ENCODE peak calls at places on chromosomes 5 and 9, in nine cellular contexts. One of them, this sample, is unnamed. For H3K4me1, the result is how much of the 10 kb centered on the place peaks cover.

GRCh38 chr9:84874583-84874982 is 205.1 kb downstream of the NTRK2 start:
- DNase-seq in endothelial cell of umbilical vein: peak
- DNase-seq in mesendoderm: no peak
- DNase-seq in DND-41: peak
- DNase-seq in ovary: no peak
- DNase-seq in heart left ventricle: no peak
- DNase-seq in Peyer's patch: no peak
- DNase-seq in thoracic aorta: no peak
- DNase-seq in effector memory CD4-positive, alpha-beta T cell: no peak
- DNase-seq in this sample: no peak

GRCh38 chr5:129903466-129904101 is 681 bp upstream of the CHSY3 start:
- DNase-seq in endothelial cell of umbilical vein: no peak
- DNase-seq in ovary: no peak
- DNase-seq in effector memory CD4-positive, alpha-beta T cell: no peak
- DNase-seq in DND-41: no peak
- DNase-seq in Peyer's patch: no peak
- DNase-seq in thoracic aorta: no peak
- DNase-seq in heart left ventricle: no peak
- DNase-seq in mesendoderm: no peak
- DNase-seq in this sample: no peak

GRCh38 chr9:129708799-129709198 is 43.4 kb downstream of the PRRX2 start:
- DNase-seq in ovary: no peak
- DNase-seq in endothelial cell of umbilical vein: no peak
- DNase-seq in mesendoderm: no peak
- DNase-seq in heart left ventricle: no peak
- DNase-seq in DND-41: no peak
- DNase-seq in thoracic aorta: no peak
- DNase-seq in effector memory CD4-positive, alpha-beta T cell: no peak
- DNase-seq in Peyer's patch: no peak
- DNase-seq in this sample: no peak

GRCh38 chr5:39670391-39670790 is 245.6 kb upstream of the DAB2 start:
- DNase-seq in ovary: no peak
- DNase-seq in DND-41: no peak
- DNase-seq in heart left ventricle: no peak
- DNase-seq in effector memory CD4-positive, alpha-beta T cell: no peak
- DNase-seq in endothelial cell of umbilical vein: no peak
- DNase-seq in mesendoderm: no peak
- DNase-seq in Peyer's patch: no peak
- DNase-seq in thoracic aorta: no peak
- DNase-seq in this sample: no peak

GRCh38 chr9:38036359-38037084 is 32.5 kb downstream of the SHB start:
- DNase-seq in mesendoderm: no peak
- DNase-seq in ovary: no peak
- DNase-seq in thoracic aorta: peak
- DNase-seq in effector memory CD4-positive, alpha-beta T cell: no peak
- DNase-seq in heart left ventricle: no peak
- DNase-seq in DND-41: no peak
- DNase-seq in Peyer's patch: no peak
- DNase-seq in endothelial cell of umbilical vein: no peak
- DNase-seq in this sample: no peak

GRCh38 chr5:132780577-132780976 is 3.5 kb upstream of the SEPTIN8 start:
- DNase-seq in heart left ventricle: no peak
- DNase-seq in endothelial cell of umbilical vein: no peak
- DNase-seq in ovary: no peak
- DNase-seq in mesendoderm: no peak
- DNase-seq in Peyer's patch: no peak
- DNase-seq in effector memory CD4-positive, alpha-beta T cell: no peak
- DNase-seq in thoracic aorta: no peak
- DNase-seq in DND-41: no peak
- DNase-seq in this sample: no peak

GRCh38 chr5:58671155-58671554 is 88.3 kb downstream of the RAB3C start:
- DNase-seq in thoracic aorta: no peak
- DNase-seq in mesendoderm: no peak
- DNase-seq in Peyer's patch: no peak
- DNase-seq in endothelial cell of umbilical vein: no peak
- DNase-seq in heart left ventricle: no peak
- DNase-seq in effector memory CD4-positive, alpha-beta T cell: no peak
- DNase-seq in DND-41: no peak
- DNase-seq in ovary: no peak
- DNase-seq in this sample: no peak

GRCh38 chr9:134069536-134070399 is 1.9 kb upstream of the BRD3 start:
- DNase-seq in Peyer's patch: no peak
- DNase-seq in thoracic aorta: no peak
- DNase-seq in heart left ventricle: no peak
- DNase-seq in endothelial cell of umbilical vein: no peak
- DNase-seq in mesendoderm: no peak
- DNase-seq in effector memory CD4-positive, alpha-beta T cell: no peak
- DNase-seq in ovary: no peak
- DNase-seq in DND-41: no peak
- DNase-seq in this sample: no peak

GRCh38 chr9:2802494-2802921 is 41.4 kb downstream of the PUM3 start:
- DNase-seq in endothelial cell of umbilical vein: no peak
- DNase-seq in thoracic aorta: no peak
- DNase-seq in Peyer's patch: no peak
- DNase-seq in ovary: no peak
- DNase-seq in DND-41: no peak
- DNase-seq in mesendoderm: no peak
- DNase-seq in effector memory CD4-positive, alpha-beta T cell: no peak
- DNase-seq in heart left ventricle: no peak
- DNase-seq in this sample: no peak

GRCh38 chr5:75072066-75072465 is 19.7 kb upstream of the GCNT4 start:
- DNase-seq in heart left ventricle: no peak
- DNase-seq in ovary: no peak
- DNase-seq in DND-41: no peak
- DNase-seq in thoracic aorta: no peak
- DNase-seq in endothelial cell of umbilical vein: no peak
- DNase-seq in mesendoderm: no peak
- DNase-seq in Peyer's patch: no peak
- DNase-seq in effector memory CD4-positive, alpha-beta T cell: no peak
- DNase-seq in this sample: no peak

GRCh38 chr5:124744170-124744911 is 2.1 kb downstream of the ZNF608 start:
- DNase-seq in Peyer's patch: peak
- DNase-seq in thoracic aorta: no peak
- DNase-seq in endothelial cell of umbilical vein: peak
- DNase-seq in mesendoderm: peak
- DNase-seq in heart left ventricle: peak
- DNase-seq in ovary: peak
- DNase-seq in effector memory CD4-positive, alpha-beta T cell: no peak
- DNase-seq in DND-41: no peak
- DNase-seq in this sample: no peak

GRCh38 chr5:170404398-170404797 is 15.2 kb upstream of the KCNMB1 start:
- DNase-seq in effector memory CD4-positive, alpha-beta T cell: no peak
- DNase-seq in DND-41: no peak
- DNase-seq in endothelial cell of umbilical vein: no peak
- DNase-seq in mesendoderm: peak
- DNase-seq in thoracic aorta: no peak
- DNase-seq in ovary: no peak
- DNase-seq in heart left ventricle: no peak
- DNase-seq in Peyer's patch: no peak
- DNase-seq in this sample: no peak

GRCh38 chr5:72878854-72879253 is 62.4 kb downstream of the TNPO1 start:
- DNase-seq in mesendoderm: no peak
- DNase-seq in Peyer's patch: no peak
- DNase-seq in ovary: no peak
- DNase-seq in effector memory CD4-positive, alpha-beta T cell: no peak
- DNase-seq in endothelial cell of umbilical vein: no peak
- DNase-seq in DND-41: no peak
- DNase-seq in thoracic aorta: no peak
- DNase-seq in heart left ventricle: no peak
- DNase-seq in this sample: no peak

GRCh38 chr9:974064-974992 is 2.1 kb upstream of the DMRT3 start:
- DNase-seq in DND-41: no peak
- DNase-seq in endothelial cell of umbilical vein: no peak
- DNase-seq in effector memory CD4-positive, alpha-beta T cell: no peak
- DNase-seq in thoracic aorta: no peak
- DNase-seq in ovary: no peak
- DNase-seq in heart left ventricle: no peak
- DNase-seq in Peyer's patch: no peak
- DNase-seq in mesendoderm: no peak
- DNase-seq in this sample: no peak

GRCh38 chr9:137305060-137305787 is 3.2 kb upstream of the NRARP start:
- DNase-seq in thoracic aorta: no peak
- DNase-seq in DND-41: no peak
- DNase-seq in ovary: peak
- DNase-seq in heart left ventricle: peak
- DNase-seq in mesendoderm: peak
- DNase-seq in endothelial cell of umbilical vein: peak
- DNase-seq in Peyer's patch: peak
- DNase-seq in effector memory CD4-positive, alpha-beta T cell: peak
- DNase-seq in this sample: no peak

GRCh38 chr5:80103375-80103774 is 68.2 kb downstream of the THBS4 start:
- DNase-seq in effector memory CD4-positive, alpha-beta T cell: no peak
- DNase-seq in mesendoderm: no peak
- DNase-seq in endothelial cell of umbilical vein: no peak
- DNase-seq in heart left ventricle: no peak
- DNase-seq in Peyer's patch: no peak
- DNase-seq in ovary: no peak
- DNase-seq in DND-41: peak
- DNase-seq in thoracic aorta: no peak
- DNase-seq in this sample: no peak

GRCh38 chr5:172905346-172905756 is 53.9 kb upstream of the RPL26L1 start:
- DNase-seq in thoracic aorta: no peak
- DNase-seq in endothelial cell of umbilical vein: no peak
- DNase-seq in heart left ventricle: no peak
- DNase-seq in DND-41: no peak
- DNase-seq in mesendoderm: no peak
- DNase-seq in ovary: no peak
- DNase-seq in effector memory CD4-positive, alpha-beta T cell: no peak
- DNase-seq in Peyer's patch: no peak
- DNase-seq in this sample: no peak

GRCh38 chr5:147956842-147957223 is 50.5 kb upstream of the C5orf46 start:
- DNase-seq in Peyer's patch: no peak
- DNase-seq in ovary: no peak
- DNase-seq in mesendoderm: no peak
- DNase-seq in heart left ventricle: no peak
- DNase-seq in thoracic aorta: no peak
- DNase-seq in endothelial cell of umbilical vein: no peak
- DNase-seq in effector memory CD4-positive, alpha-beta T cell: no peak
- DNase-seq in DND-41: no peak
- DNase-seq in this sample: no peak

GRCh38 chr5:146564036-146564762 is 48.2 kb upstream of the GPR151 start:
- DNase-seq in heart left ventricle: no peak
- DNase-seq in endothelial cell of umbilical vein: no peak
- DNase-seq in mesendoderm: peak
- DNase-seq in ovary: no peak
- DNase-seq in effector memory CD4-positive, alpha-beta T cell: no peak
- DNase-seq in Peyer's patch: no peak
- DNase-seq in DND-41: no peak
- DNase-seq in thoracic aorta: no peak
- DNase-seq in this sample: no peak

GRCh38 chr9:136712690-136713554 is 550 bp downstream of the DIPK1B start:
- DNase-seq in mesendoderm: no peak
- DNase-seq in Peyer's patch: no peak
- DNase-seq in heart left ventricle: no peak
- DNase-seq in endothelial cell of umbilical vein: no peak
- DNase-seq in effector memory CD4-positive, alpha-beta T cell: no peak
- DNase-seq in thoracic aorta: no peak
- DNase-seq in ovary: no peak
- DNase-seq in DND-41: no peak
- DNase-seq in this sample: no peak

GRCh38 chr5:58754250-58754649 is 171.4 kb downstream of the RAB3C start:
- DNase-seq in mesendoderm: no peak
- DNase-seq in endothelial cell of umbilical vein: no peak
- DNase-seq in effector memory CD4-positive, alpha-beta T cell: no peak
- DNase-seq in ovary: no peak
- DNase-seq in Peyer's patch: no peak
- DNase-seq in thoracic aorta: no peak
- DNase-seq in heart left ventricle: no peak
- DNase-seq in DND-41: no peak
- DNase-seq in this sample: no peak

GRCh38 chr9:16154570-16155078 is 601.8 kb downstream of the CCDC171 start:
- DNase-seq in DND-41: peak
- DNase-seq in thoracic aorta: no peak
- DNase-seq in ovary: peak
- DNase-seq in Peyer's patch: no peak
- DNase-seq in mesendoderm: peak
- DNase-seq in endothelial cell of umbilical vein: peak
- DNase-seq in effector memory CD4-positive, alpha-beta T cell: no peak
- DNase-seq in heart left ventricle: peak
- DNase-seq in this sample: no peak

GRCh38 chr9:69283003-69283402 is 42.0 kb upstream of the ENTREP1 start:
- DNase-seq in ovary: no peak
- DNase-seq in endothelial cell of umbilical vein: peak
- DNase-seq in effector memory CD4-positive, alpha-beta T cell: no peak
- DNase-seq in DND-41: no peak
- DNase-seq in heart left ventricle: no peak
- DNase-seq in thoracic aorta: no peak
- DNase-seq in Peyer's patch: no peak
- DNase-seq in mesendoderm: peak
- DNase-seq in this sample: no peak
- H3K27ac ChIP-seq in ovary: no peak
- H3K27ac ChIP-seq in endothelial cell of umbilical vein: no peak
- H3K27ac ChIP-seq in effector memory CD4-positive, alpha-beta T cell: no peak
- H3K27ac ChIP-seq in DND-41: no peak
- H3K27ac ChIP-seq in heart left ventricle: no peak
- H3K27ac ChIP-seq in thoracic aorta: no peak
- H3K27ac ChIP-seq in Peyer's patch: no peak
- H3K27ac ChIP-seq in mesendoderm: no peak
- H3K27ac ChIP-seq in this sample: no peak

GRCh38 chr5:67050635-67051034 is 146.0 kb downstream of the CD180 start:
- DNase-seq in DND-41: no peak
- DNase-seq in Peyer's patch: no peak
- DNase-seq in endothelial cell of umbilical vein: no peak
- DNase-seq in ovary: no peak
- DNase-seq in mesendoderm: no peak
- DNase-seq in effector memory CD4-positive, alpha-beta T cell: no peak
- DNase-seq in thoracic aorta: no peak
- DNase-seq in heart left ventricle: no peak
- DNase-seq in this sample: no peak
- H3K4me3 ChIP-seq in DND-41: no peak
- H3K4me3 ChIP-seq in Peyer's patch: no peak
- H3K4me3 ChIP-seq in endothelial cell of umbilical vein: no peak
- H3K4me3 ChIP-seq in ovary: no peak
- H3K4me3 ChIP-seq in mesendoderm: no peak
- H3K4me3 ChIP-seq in effector memory CD4-positive, alpha-beta T cell: no peak
- H3K4me3 ChIP-seq in thoracic aorta: no peak
- H3K4me3 ChIP-seq in heart left ventricle: no peak
- H3K4me3 ChIP-seq in this sample: no peak

DNA sequence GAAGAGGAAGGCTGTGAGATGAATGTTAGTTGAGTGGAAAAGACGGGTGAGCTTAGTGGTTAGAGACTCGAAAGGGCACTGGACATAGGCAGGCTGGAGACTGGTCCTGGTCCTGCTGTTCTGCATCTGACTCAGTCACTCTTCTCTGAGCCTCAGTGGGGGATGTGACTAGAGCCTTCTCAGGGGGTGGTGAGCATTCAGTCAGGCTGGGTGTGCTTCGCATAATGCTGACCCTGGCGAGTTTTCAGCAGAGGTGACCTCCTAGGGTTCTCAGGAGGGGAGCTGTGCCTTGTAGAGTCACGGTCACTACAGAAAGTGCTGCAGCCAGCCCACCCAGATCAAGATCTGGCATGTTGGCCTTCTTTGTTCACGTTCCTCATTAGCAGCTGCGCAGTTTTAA is 44.3 kb downstream of the PRRC2B start:
- DNase-seq in endothelial cell of umbilical vein: no peak
- DNase-seq in mesendoderm: no peak
- DNase-seq in thoracic aorta: no peak
- DNase-seq in heart left ventricle: no peak
- DNase-seq in DND-41: no peak
- DNase-seq in effector memory CD4-positive, alpha-beta T cell: no peak
- DNase-seq in Peyer's patch: no peak
- DNase-seq in ovary: no peak
- DNase-seq in this sample: no peak
- H3K4me1 ChIP-seq in endothelial cell of umbilical vein: under half
- H3K4me1 ChIP-seq in mesendoderm: under half
- H3K4me1 ChIP-seq in thoracic aorta: under half
- H3K4me1 ChIP-seq in heart left ventricle: under half
- H3K4me1 ChIP-seq in DND-41: under half
- H3K4me1 ChIP-seq in effector memory CD4-positive, alpha-beta T cell: under half
- H3K4me1 ChIP-seq in Peyer's patch: under half
- H3K4me1 ChIP-seq in ovary: under half
- H3K4me1 ChIP-seq in this sample: under half

GRCh38 chr5:89268460-89268859 is 385.5 kb upstream of the MEF2C start:
- DNase-seq in Peyer's patch: peak
- DNase-seq in thoracic aorta: no peak
- DNase-seq in endothelial cell of umbilical vein: no peak
- DNase-seq in effector memory CD4-positive, alpha-beta T cell: no peak
- DNase-seq in DND-41: no peak
- DNase-seq in mesendoderm: no peak
- DNase-seq in ovary: no peak
- DNase-seq in heart left ventricle: no peak
- DNase-seq in this sample: no peak
- H3K27ac ChIP-seq in Peyer's patch: no peak
- H3K27ac ChIP-seq in thoracic aorta: no peak
- H3K27ac ChIP-seq in endothelial cell of umbilical vein: no peak
- H3K27ac ChIP-seq in effector memory CD4-positive, alpha-beta T cell: no peak
- H3K27ac ChIP-seq in DND-41: no peak
- H3K27ac ChIP-seq in mesendoderm: no peak
- H3K27ac ChIP-seq in ovary: no peak
- H3K27ac ChIP-seq in heart left ventricle: no peak
- H3K27ac ChIP-seq in this sample: no peak

This sample was measured in esophagus squamous epithelium.